ENCODE peak calls at places on chromosome 9, in ten cellular contexts. T is endothelial cell, I is left ventricle myocardium inferior, S is MM.1S, U is cardiac fibroblast, V is HFFc6, K is prostate gland, A is retinal pigment epithelial cell, B is AG09309, P is HFF-Myc. Z is an unnamed sample.

GRCh38 chr9:70484232-70485130 is 70.0 kb upstream of the KLF9 start:
- DNase-seq in T (peak), I (no peak), S (peak), U (peak), V (peak), K (peak), A (peak), B (no peak), P (no peak), Z (peak)

GRCh38 chr9:113620377-113621161 is 157.0 kb downstream of the RGS3 start:
- DNase-seq in T (peak), I (peak), S (no peak), U (peak), V (peak), K (peak), A (peak), B (peak), P (peak), Z (no peak)

GRCh38 chr9:89923961-89924504 is 319.2 kb downstream of the GADD45G start:
- DNase-seq in T (no peak), I (no peak), S (no peak), U (no peak), V (no peak), K (no peak), A (no peak), B (no peak), P (no peak), Z (no peak)

GRCh38 chr9:17402309-17402708 is 176.6 kb upstream of the SH3GL2 start:
- DNase-seq in T (peak), I (no peak), S (peak), U (peak), V (no peak), K (no peak), A (no peak), B (no peak), P (peak), Z (no peak)

GRCh38 chr9:126696091-126696763 is 82.5 kb downstream of the LMX1B start:
- DNase-seq in T (no peak), I (no peak), S (no peak), U (no peak), V (no peak), K (no peak), A (no peak), B (no peak), P (no peak), Z (no peak)

GRCh38 chr9:108565651-108566378 is 290.0 kb downstream of the ACTL7B start:
- DNase-seq in T (peak), I (no peak), S (peak), U (peak), V (peak), K (peak), A (peak), B (peak), P (peak), Z (peak)

GRCh38 chr9:19154135-19154612 is 26.9 kb upstream of the PLIN2 start:
- DNase-seq in T (no peak), I (peak), S (no peak), U (peak), V (peak), K (no peak), A (peak), B (peak), P (no peak), Z (no peak)

GRCh38 chr9:68560131-68560844 is 19.6 kb upstream of the TMEM252 start:
- DNase-seq in T (peak), I (peak), S (peak), U (peak), V (no peak), K (no peak), A (no peak), B (no peak), P (no peak), Z (peak)

GRCh38 chr9:18896531-18897179 is 136.4 kb downstream of the SAXO1 start:
- DNase-seq in T (no peak), I (no peak), S (no peak), U (no peak), V (no peak), K (no peak), A (no peak), B (no peak), P (no peak), Z (no peak)

GRCh38 chr9:130117816-130118632 is 54.2 kb upstream of the NCS1 start:
- DNase-seq in T (no peak), I (no peak), S (no peak), U (peak), V (peak), K (no peak), A (peak), B (no peak), P (no peak), Z (no peak)

GRCh38 chr9:131649646-131650045 is 90.2 kb downstream of the RAPGEF1 start:
- DNase-seq in T (no peak), I (no peak), S (no peak), U (no peak), V (no peak), K (no peak), A (no peak), B (no peak), P (no peak), Z (no peak)

GRCh38 chr9:86990276-86990675 is 43.0 kb upstream of the GAS1 start:
- DNase-seq in T (no peak), I (no peak), S (no peak), U (peak), V (no peak), K (no peak), A (no peak), B (no peak), P (no peak), Z (no peak)

GRCh38 chr9:38359297-38359653 is 33.2 kb upstream of the ALDH1B1 start:
- DNase-seq in T (no peak), I (no peak), S (no peak), U (no peak), V (no peak), K (no peak), A (no peak), B (no peak), P (no peak), Z (no peak)

GRCh38 chr9:14158911-14159310 is 155.0 kb downstream of the NFIB start:
- DNase-seq in T (no peak), I (no peak), S (no peak), U (peak), V (no peak), K (no peak), A (no peak), B (no peak), P (no peak), Z (no peak)

GRCh38 chr9:106613250-106613737 is 249.7 kb upstream of the ZNF462 start:
- DNase-seq in T (no peak), I (peak), S (no peak), U (no peak), V (no peak), K (peak), A (no peak), B (no peak), P (no peak), Z (no peak)

GRCh38 chr9:34627716-34628655 is 880 bp downstream of the ARID3C start:
- DNase-seq in T (no peak), I (no peak), S (no peak), U (no peak), V (no peak), K (no peak), A (no peak), B (no peak), P (no peak), Z (no peak)

GRCh38 chr9:613771-614347 is 227.6 kb upstream of the DMRT1 start:
- DNase-seq in T (peak), I (peak), S (peak), U (peak), V (peak), K (peak), A (peak), B (peak), P (peak), Z (peak)

GRCh38 chr9:135035781-135036760 is 51.4 kb upstream of the OLFM1 start:
- DNase-seq in T (no peak), I (no peak), S (no peak), U (no peak), V (no peak), K (no peak), A (no peak), B (no peak), P (no peak), Z (no peak)

GRCh38 chr9:19946446-19947109 is 157.7 kb upstream of the SLC24A2 start:
- DNase-seq in T (no peak), I (no peak), S (no peak), U (peak), V (peak), K (no peak), A (no peak), B (no peak), P (no peak), Z (no peak)

GRCh38 chr9:93252116-93252780 is 68.3 kb downstream of the WNK2 start:
- DNase-seq in T (no peak), I (no peak), S (no peak), U (no peak), V (no peak), K (no peak), A (no peak), B (no peak), P (no peak), Z (no peak)

GRCh38 chr9:107895524-107896001 is 406.0 kb upstream of the KLF4 start:
- DNase-seq in T (no peak), I (no peak), S (no peak), U (peak), V (no peak), K (no peak), A (no peak), B (no peak), P (peak), Z (no peak)

GRCh38 chr9:13014484-13014883 is 239.7 kb downstream of the LURAP1L start:
- DNase-seq in T (no peak), I (no peak), S (no peak), U (peak), V (no peak), K (no peak), A (no peak), B (no peak), P (no peak), Z (no peak)

GRCh38 chr9:127128341-127129072 is 6.1 kb upstream of the ANGPTL2 start:
- DNase-seq in T (no peak), I (peak), S (no peak), U (peak), V (no peak), K (no peak), A (no peak), B (no peak), P (no peak), Z (no peak)

GRCh38 chr9:38316166-38316765 is 76.2 kb upstream of the ALDH1B1 start:
- DNase-seq in T (no peak), I (no peak), S (no peak), U (no peak), V (no peak), K (no peak), A (no peak), B (no peak), P (no peak), Z (no peak)

GRCh38 chr9:1117439-1117838 is 67.3 kb downstream of the DMRT2 start:
- DNase-seq in T (no peak), I (no peak), S (no peak), U (no peak), V (no peak), K (no peak), A (no peak), B (no peak), P (no peak), Z (no peak)

GRCh38 chr9:70100362-70100761 is 56.7 kb downstream of the MAMDC2 start:
- DNase-seq in T (no peak), I (no peak), S (no peak), U (peak), V (no peak), K (no peak), A (peak), B (no peak), P (no peak), Z (no peak)

GRCh38 chr9:83583151-83584014 is 39.6 kb upstream of the IDNK start:
- DNase-seq in T (peak), I (peak), S (peak), U (peak), V (peak), K (peak), A (no peak), B (no peak), P (peak), Z (peak)

GRCh38 chr9:13750639-13751038 is 471.1 kb upstream of the MPDZ start:
- DNase-seq in T (no peak), I (no peak), S (no peak), U (no peak), V (no peak), K (no peak), A (no peak), B (no peak), P (no peak), Z (no peak)

GRCh38 chr9:110960288-110960687 is 78.0 kb downstream of the LPAR1 start:
- DNase-seq in T (no peak), I (no peak), S (no peak), U (no peak), V (no peak), K (no peak), A (no peak), B (no peak), P (no peak), Z (no peak)

GRCh38 chr9:127979333-127980055 is 1.3 kb downstream of the EEIG1 start:
- DNase-seq in T (no peak), I (peak), S (peak), U (peak), V (peak), K (no peak), A (no peak), B (no peak), P (no peak), Z (peak)

GRCh38 chr9:125255781-125256391 is 5.7 kb upstream of the GAPVD1 start:
- DNase-seq in T (peak), I (no peak), S (no peak), U (peak), V (no peak), K (peak), A (no peak), B (no peak), P (no peak), Z (no peak)

GRCh38 chr9:121609845-121610637 is 41.4 kb upstream of the DAB2IP start:
- DNase-seq in T (no peak), I (no peak), S (no peak), U (peak), V (peak), K (peak), A (peak), B (no peak), P (no peak), Z (no peak)
- TF ChIP-seq CTCF in T (no peak), I (no peak), S (no peak), U (no peak), V (no peak), K (no peak), A (peak), B (no peak), P (no peak), Z (no peak)

GRCh38 chr9:71483457-71483856 is 284.9 kb downstream of the CEMIP2 start:
- DNase-seq in T (no peak), I (no peak), S (no peak), U (no peak), V (no peak), K (no peak), A (no peak), B (no peak), P (no peak), Z (no peak)

GRCh38 chr9:71485306-71485705 is 283.0 kb downstream of the CEMIP2 start:
- DNase-seq in T (no peak), I (no peak), S (no peak), U (no peak), V (no peak), K (no peak), A (no peak), B (no peak), P (no peak), Z (no peak)

GRCh38 chr9:71490810-71491209 is 277.5 kb downstream of the CEMIP2 start:
- DNase-seq in T (no peak), I (no peak), S (peak), U (no peak), V (no peak), K (no peak), A (no peak), B (no peak), P (no peak), Z (peak)

GRCh38 chr9:71487046-71487445 is 281.3 kb downstream of the CEMIP2 start:
- DNase-seq in T (no peak), I (peak), S (no peak), U (no peak), V (peak), K (no peak), A (no peak), B (peak), P (peak), Z (no peak)
- TF ChIP-seq CTCF in T (no peak), I (no peak), S (no peak), U (no peak), V (no peak), K (no peak), A (no peak), B (no peak), P (peak), Z (no peak)

GRCh38 chr9:138066049-138066448 is 188.5 kb downstream of the CACNA1B start:
- DNase-seq in T (no peak), I (no peak), S (no peak), U (no peak), V (no peak), K (no peak), A (no peak), B (no peak), P (no peak), Z (no peak)
- TF ChIP-seq CTCF in T (no peak), I (no peak), S (no peak), U (no peak), V (no peak), K (no peak), A (no peak), B (no peak), P (no peak), Z (no peak)

GRCh38 chr9:35726876-35727438 is 5.0 kb downstream of the TLN1 start:
- DNase-seq in T (no peak), I (no peak), S (no peak), U (peak), V (peak), K (no peak), A (peak), B (peak), P (no peak), Z (no peak)
- TF ChIP-seq CTCF in T (no peak), I (peak), S (no peak), U (peak), V (peak), K (no peak), A (peak), B (peak), P (peak), Z (peak)